ENCODE peak calls at places on chromosomes 16 and 17, in seven cellular contexts. A, L, R, V, B, Z and S are unnamed samples.
A peak's percentile ranks its signal among the peaks of the same experiment; 100 is the strongest.

GRCh38 chr16:12752159-12752558 is 51.5 kb downstream of the CPPED1 start:
- DNase-seq in B (no peak), R (no peak), A (no peak), L (no peak), Z (no peak), V (no peak), S (no peak)

GRCh38 chr17:17098426-17099035 is 56.3 kb downstream of the MPRIP start:
- DNase-seq in Z (peak; percentile 47), B (no peak), A (no peak), L (no peak), R (peak; percentile 49), V (peak; percentile 79), S (no peak)

GRCh38 chr17:81329279-81329926 is 34.3 kb upstream of the SLC38A10 start:
- DNase-seq in V (peak; percentile 72), L (no peak), R (peak; percentile 95), A (peak; percentile 70), B (peak; percentile 66), Z (peak; percentile 84), S (peak; percentile 91)

GRCh38 chr17:4605826-4606225 is 21.5 kb downstream of the SMTNL2 start:
- DNase-seq in L (no peak), A (no peak), R (peak; percentile 61), V (peak; percentile 55), B (no peak), Z (no peak), S (no peak)

GRCh38 chr16:5523794-5524193 is 426.2 kb upstream of the EEF2KMT start:
- DNase-seq in A (no peak), Z (no peak), V (no peak), B (no peak), R (no peak), L (no peak), S (no peak)

GRCh38 chr16:23512168-23512695 is 1.9 kb upstream of the GGA2 start:
- DNase-seq in V (no peak), Z (no peak), R (no peak), A (no peak), L (no peak), B (no peak), S (no peak)

GRCh38 chr16:1790611-1791255 is 2.8 kb downstream of the IGFALS start:
- DNase-seq in V (no peak), B (no peak), Z (no peak), L (no peak), R (peak; percentile 4), A (no peak), S (no peak)

GRCh38 chr16:47490471-47490870 is 29.3 kb downstream of the PHKB start:
- DNase-seq in L (no peak), A (no peak), Z (no peak), R (no peak), V (no peak), B (no peak), S (no peak)

GRCh38 chr16:81251871-81252270 is 13.4 kb downstream of the BCO1 start:
- DNase-seq in V (no peak), Z (no peak), L (no peak), A (no peak), B (no peak), R (peak; percentile 70), S (no peak)

GRCh38 chr17:79632432-79632735 is 21.5 kb upstream of the RBFOX3 start:
- DNase-seq in V (no peak), R (no peak), B (no peak), Z (peak; percentile 6), A (peak; percentile 6), L (no peak), S (peak; percentile 22)

GRCh38 chr17:48907713-48908046 is 527 bp upstream of the UBE2Z start:
- DNase-seq in R (peak; percentile 37), Z (no peak), A (no peak), L (no peak), B (no peak), V (no peak), S (no peak)

GRCh38 chr16:22924492-22924891 is 110.5 kb downstream of the HS3ST2 start:
- DNase-seq in Z (no peak), A (no peak), R (no peak), V (no peak), B (no peak), L (no peak), S (no peak)

GRCh38 chr17:2111691-2112090 is 56.8 kb downstream of the HIC1 start:
- DNase-seq in B (no peak), R (peak; percentile 56), Z (no peak), A (no peak), L (no peak), V (no peak), S (no peak)

GRCh38 chr16:71995038-71995437 is 5.2 kb downstream of the PKD1L3 start:
- DNase-seq in R (no peak), Z (no peak), A (no peak), L (no peak), B (no peak), V (no peak), S (no peak)

GRCh38 chr16:84098939-84099338 is 17.8 kb downstream of the MBTPS1 start:
- DNase-seq in L (no peak), R (no peak), A (no peak), V (no peak), Z (no peak), B (no peak), S (no peak)

DNA sequence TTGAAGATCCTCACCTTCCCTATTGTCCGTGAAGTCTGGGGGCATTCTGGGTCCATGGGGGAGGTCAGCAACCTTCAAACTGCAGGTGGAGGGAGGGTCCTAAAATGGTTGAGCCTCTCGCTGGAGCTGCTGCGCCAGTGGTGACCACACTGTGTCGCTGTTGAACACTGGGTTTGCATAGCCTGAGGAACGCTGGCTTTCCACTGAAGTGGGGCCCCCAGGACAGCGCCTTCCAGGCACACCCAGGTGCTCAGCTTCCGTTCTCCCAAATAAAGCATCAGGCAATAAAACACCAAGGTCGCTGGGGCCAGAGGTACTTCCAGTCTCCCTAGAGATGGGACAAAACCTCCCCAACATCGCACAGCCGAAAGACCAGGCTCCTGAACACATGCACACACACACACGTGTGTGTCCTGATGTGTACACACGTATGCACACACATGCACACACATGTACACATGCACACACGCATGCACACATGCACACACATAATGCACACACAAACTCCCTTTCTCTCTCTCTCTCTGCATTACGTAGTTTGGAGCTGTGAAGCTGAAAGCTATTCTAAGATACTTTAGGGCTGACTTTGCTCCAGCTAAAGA is 120.6 kb downstream of the IRF8 start:
- DNase-seq in B (peak; percentile 50), Z (no peak), A (no peak), L (no peak), R (no peak), V (no peak), S (no peak)
- TF ChIP-seq CTCF in B (peak; percentile 64), Z (no peak), A (no peak), L (no peak), R (peak; percentile 38), V (peak; percentile 18), S (peak; percentile 22)

GRCh38 chr17:39563476-39563875 is 44.2 kb downstream of the NEUROD2 start:
- DNase-seq in A (no peak), B (no peak), Z (no peak), R (no peak), L (no peak), V (no peak), S (no peak)
- H3K36me3 ChIP-seq in A (no peaks in the 10 kb centered on the region), B (peaks cover 19% of the 10 kb centered on the region), Z (peaks cover 26% of the 10 kb centered on the region), R (no peaks in the 10 kb centered on the region), L (peaks cover 11% of the 10 kb centered on the region), V (peaks cover 9% of the 10 kb centered on the region), S (peaks cover 66% of the 10 kb centered on the region)

GRCh38 chr17:68599091-68599872 is 1.9 kb downstream of the FAM20A start:
- DNase-seq in L (no peak), Z (no peak), V (no peak), B (no peak), R (peak; percentile 63), A (no peak), S (no peak)

GRCh38 chr17:68601565-68602266 is 549 bp upstream of the FAM20A start:
- DNase-seq in V (no peak), A (no peak), Z (no peak), R (no peak), L (no peak), B (no peak), S (no peak)

GRCh38 chr17:68599873-68600122 is 1.4 kb downstream of the FAM20A start:
- DNase-seq in B (no peak), L (no peak), Z (no peak), R (no peak), V (no peak), A (no peak), S (no peak)

GRCh38 chr17:68600881-68601564 is at the start of gene FAM20A:
- DNase-seq in B (no peak), A (peak; percentile 45), Z (no peak), R (peak; percentile 79), L (no peak), V (peak; percentile 38), S (peak; percentile 84)

GRCh38 chr17:68600123-68600880 is 865 bp downstream of the FAM20A start:
- DNase-seq in A (peak; percentile 24), V (peak; percentile 24), L (no peak), R (peak; percentile 77), B (no peak), Z (no peak), S (peak; percentile 82)
- TF ChIP-seq CTCF in A (no peak), V (peak; percentile 14), L (no peak), R (peak; percentile 50), B (no peak), Z (no peak), S (peak; percentile 41)

DNA sequence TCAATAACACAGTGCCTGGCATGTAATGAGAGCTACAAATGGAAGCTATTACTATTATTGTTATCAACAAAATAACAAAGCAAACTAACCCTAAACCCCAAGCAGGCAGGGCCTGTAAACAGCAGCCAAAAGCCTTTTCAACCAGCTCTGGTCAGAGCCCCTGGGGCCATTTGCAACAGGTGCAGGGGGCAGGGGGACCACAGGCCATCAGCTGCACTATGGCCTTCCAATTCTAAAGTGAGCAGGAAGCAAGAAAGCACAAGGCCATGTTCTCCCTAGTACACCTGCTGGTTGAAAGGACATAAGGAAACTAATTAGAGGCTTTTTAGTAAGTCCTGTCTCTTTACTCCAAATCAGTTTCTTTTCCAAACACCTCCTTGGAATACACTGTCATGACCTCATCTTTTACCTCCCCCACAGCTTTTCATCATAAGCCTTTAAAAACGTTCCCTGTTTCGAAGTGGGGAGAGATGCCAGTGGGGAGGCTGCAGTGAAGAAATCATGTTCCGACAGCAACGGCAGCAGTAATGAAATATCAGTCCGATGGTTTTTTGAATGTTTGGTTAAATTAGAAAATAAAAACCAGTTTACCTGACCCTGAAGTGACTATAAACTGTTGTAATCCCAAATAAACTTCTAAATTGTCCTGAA is 68.4 kb upstream of the GSG1L start:
- DNase-seq in R (no peak), B (no peak), V (no peak), Z (no peak), A (no peak), L (no peak), S (no peak)
- H3K36me3 ChIP-seq in R (no peaks in the 10 kb centered on the region), B (peaks cover 99% of the 10 kb centered on the region), V (peaks cover 44% of the 10 kb centered on the region), Z (peaks cover 65% of the 10 kb centered on the region), A (peaks cover 7% of the 10 kb centered on the region), L (peaks cover 75% of the 10 kb centered on the region), S (peaks cover 86% of the 10 kb centered on the region)

DNA sequence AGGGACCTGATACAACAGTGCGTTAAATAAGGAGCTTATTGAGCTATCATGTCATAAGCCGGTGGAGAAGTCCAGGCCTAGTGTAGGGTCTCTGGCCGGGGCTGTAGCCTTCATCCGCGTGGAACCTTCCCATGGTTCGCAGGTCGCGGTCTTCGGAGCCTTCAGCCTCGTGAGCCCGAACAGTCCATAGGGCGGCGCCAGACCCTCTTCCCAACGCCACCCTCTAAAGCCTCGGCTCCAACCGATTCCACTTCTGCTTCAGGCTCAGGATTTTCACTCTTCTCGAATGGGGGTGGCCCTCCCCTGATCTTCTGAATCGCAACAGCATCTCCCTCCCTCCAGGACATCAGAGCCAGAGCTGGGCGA is 10.3 kb upstream of the BRCA1 start:
- DNase-seq in R (no peak), Z (no peak), B (no peak), V (no peak), A (no peak), L (no peak), S (no peak)
- TF ChIP-seq CTCF in R (no peak), Z (no peak), B (no peak), V (no peak), A (no peak), L (no peak), S (no peak)